ENCODE peak calls at places on chromosome 18, in seven cellular contexts. Z is ovary, I is upper lobe of right lung, A is osteoblast, Q is kidney, O is bronchial epithelial cell, M is Caco-2. U is an unnamed sample.

GRCh38 chr18:8675057-8675456 is 30.3 kb upstream of the MTCL1 start:
- DNase-seq in M (no peak), Z (no peak), A (no peak), I (no peak), Q (no peak), O (no peak), U (no peak)

GRCh38 chr18:35662293-35663062 is 80.9 kb downstream of the GALNT1 start:
- DNase-seq in O (no peak), A (no peak), I (no peak), M (no peak), Z (no peak), Q (no peak), U (no peak)

GRCh38 chr18:79071037-79071960 is 2.1 kb downstream of the ATP9B start:
- DNase-seq in I (no peak), Q (no peak), O (no peak), M (no peak), Z (no peak), A (no peak), U (no peak)

GRCh38 chr18:36493349-36494281 is 196.1 kb downstream of the FHOD3 start:
- DNase-seq in I (no peak), O (no peak), Q (no peak), A (no peak), M (peak; percentile 35), Z (no peak), U (no peak)

GRCh38 chr18:32896781-32897547 is 124.1 kb upstream of the KLHL14 start:
- DNase-seq in Z (no peak), Q (no peak), A (no peak), I (no peak), M (no peak), O (no peak), U (no peak)

GRCh38 chr18:74562775-74563174 is 28.5 kb downstream of the CNDP1 start:
- DNase-seq in O (no peak), I (no peak), Q (no peak), Z (no peak), M (no peak), A (no peak), U (no peak)

GRCh38 chr18:50879302-50880107 is 587 bp downstream of the ME2 start:
- DNase-seq in Z (no peak), I (peak; percentile 81), O (peak; percentile 34), M (no peak), A (peak; percentile 79), Q (no peak), U (peak; percentile 71)

GRCh38 chr18:23143059-23143831 is 8.0 kb downstream of the CABLES1 start:
- DNase-seq in O (peak; percentile 82), M (peak; percentile 48), Z (no peak), I (peak; percentile 78), Q (no peak), A (peak; percentile 69), U (peak; percentile 76)

GRCh38 chr18:41655074-41655473 is 300.0 kb upstream of the PIK3C3 start:
- DNase-seq in O (peak; percentile 62), A (no peak), M (no peak), I (no peak), Q (no peak), Z (no peak), U (no peak)

GRCh38 chr18:38369772-38370690 is 804.4 kb upstream of the CELF4 start:
- DNase-seq in A (no peak), M (no peak), Z (no peak), Q (no peak), I (no peak), O (peak; percentile 72), U (no peak)

GRCh38 chr18:58934933-58935577 is 70.4 kb downstream of the ZNF532 start:
- DNase-seq in A (no peak), Z (no peak), O (no peak), Q (no peak), I (no peak), M (no peak), U (no peak)
- H3K36me3 ChIP-seq in A (peaks cover 17% of the 10 kb centered on the region), Z (no peaks in the 10 kb centered on the region), O (peaks cover 8% of the 10 kb centered on the region), Q (peaks cover 5% of the 10 kb centered on the region), I (peaks cover 13% of the 10 kb centered on the region), M (no peaks in the 10 kb centered on the region), U (peaks cover 14% of the 10 kb centered on the region)

DNA sequence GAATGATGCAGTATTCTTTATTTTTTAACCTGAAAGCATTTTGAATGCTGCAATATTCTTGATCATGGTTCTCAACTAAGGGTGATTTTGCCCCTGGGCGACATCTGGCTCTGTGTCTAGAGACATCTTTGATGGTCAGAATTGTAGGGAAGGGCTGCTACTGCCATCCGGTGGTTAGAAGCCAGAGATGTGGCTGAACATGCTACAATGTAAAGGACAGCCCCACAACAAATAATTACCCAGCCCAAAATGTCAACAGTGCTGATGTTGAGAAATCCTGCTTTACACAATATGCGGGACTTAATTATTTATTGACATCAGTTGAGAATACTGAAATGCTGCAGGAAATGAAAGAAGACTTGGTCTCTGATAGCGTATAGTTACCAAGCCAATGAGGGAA is 37.5 kb upstream of the SERPINB2 start:
- DNase-seq in Q (no peak), O (peak; percentile 86), A (no peak), M (peak; percentile 30), I (no peak), Z (no peak), U (no peak)
- TF ChIP-seq CTCF in Q (no peak), O (peak; percentile 75), A (peak; percentile 60), M (no peak), I (peak; percentile 18), Z (no peak), U (peak; percentile 15)

DNA sequence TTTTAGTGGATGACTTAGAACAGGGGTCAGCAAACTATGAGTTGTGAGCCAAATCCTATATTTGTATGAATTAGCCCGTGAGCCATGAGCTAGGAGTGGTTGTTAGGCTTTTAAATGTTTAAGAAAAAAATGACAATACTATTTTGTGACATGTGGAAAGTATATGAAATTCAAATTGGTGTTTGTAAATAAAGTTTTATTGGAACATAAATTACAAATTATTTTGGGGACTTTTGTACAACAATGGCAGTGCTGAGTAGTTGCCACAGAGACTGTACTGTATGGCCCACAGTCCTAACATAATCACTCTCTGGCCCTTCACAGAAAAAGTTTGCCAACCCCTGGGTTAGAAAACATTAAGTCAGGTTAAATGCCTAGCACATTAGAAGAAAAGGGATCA is 26.1 kb downstream of the ADNP2 start:
- DNase-seq in Q (no peak), O (no peak), Z (no peak), A (no peak), M (no peak), I (no peak), U (no peak)
- H3K36me3 ChIP-seq in Q (peaks cover 56% of the 10 kb centered on the region), O (peaks cover 17% of the 10 kb centered on the region), Z (no peaks in the 10 kb centered on the region), A (peaks cover 60% of the 10 kb centered on the region), M (no peaks in the 10 kb centered on the region), I (peaks cover 60% of the 10 kb centered on the region), U (peaks cover 70% of the 10 kb centered on the region)

DNA sequence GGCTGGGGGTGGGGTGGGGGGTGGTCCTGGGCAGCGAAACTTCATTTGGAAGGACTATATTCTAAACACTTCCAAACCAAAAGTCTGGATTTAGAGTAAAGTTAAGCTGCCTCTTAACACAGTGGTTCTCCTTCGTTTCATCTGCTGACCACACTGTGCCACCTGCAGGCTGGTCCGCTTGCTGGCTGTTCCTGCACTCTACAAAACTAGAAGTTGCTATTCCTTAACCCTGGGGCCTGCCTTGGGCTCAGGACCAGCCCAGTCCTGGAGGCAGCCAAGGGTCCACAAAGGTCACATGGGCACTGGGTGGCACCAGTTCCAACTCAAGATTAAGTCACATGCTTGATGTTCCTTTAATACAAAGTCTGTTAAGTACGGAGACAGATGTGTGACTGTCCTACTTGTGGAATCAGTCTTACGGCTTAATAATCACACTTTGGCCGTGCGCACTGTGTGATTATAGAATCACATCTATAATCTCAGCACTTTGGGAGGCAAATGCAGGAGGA is 195.4 kb downstream of the FAM210A start:
- DNase-seq in M (no peak), Z (no peak), A (peak; percentile 74), I (no peak), O (peak; percentile 1), Q (no peak), U (peak; percentile 61)
- TF ChIP-seq CTCF in M (peak; percentile 14), Z (no peak), A (peak; percentile 53), I (peak; percentile 56), O (peak; percentile 9), Q (peak; percentile 55), U (peak; percentile 59)

DNA sequence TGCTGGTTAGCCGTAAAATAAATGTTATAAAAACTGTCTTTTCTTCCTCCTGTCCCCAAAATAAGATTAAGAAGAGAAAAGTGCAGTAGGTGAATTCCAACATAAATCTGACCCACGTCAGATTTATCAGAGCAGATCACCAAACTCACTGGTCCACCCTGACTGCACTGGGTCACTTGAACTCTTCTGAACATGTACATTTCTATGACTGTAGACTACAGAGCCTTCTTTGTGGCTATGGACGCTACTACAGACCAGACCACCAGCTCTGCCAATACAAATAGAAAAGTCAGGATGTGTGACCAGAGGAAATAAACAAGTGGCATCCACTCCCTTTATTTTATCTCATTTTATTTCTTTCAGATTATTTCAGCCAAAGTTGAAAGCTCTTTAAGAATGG is 11.6 kb downstream of the DSG2 start:
- DNase-seq in A (no peak), O (no peak), Q (no peak), M (no peak), Z (no peak), I (no peak), U (no peak)
- H3K36me3 ChIP-seq in A (no peaks in the 10 kb centered on the region), O (peaks cover 5% of the 10 kb centered on the region), Q (no peaks in the 10 kb centered on the region), M (no peaks in the 10 kb centered on the region), Z (no peaks in the 10 kb centered on the region), I (no peaks in the 10 kb centered on the region), U (no peaks in the 10 kb centered on the region)

GRCh38 chr18:49843131-49843530 is 29.8 kb upstream of the ACAA2 start:
- DNase-seq in O (no peak), I (no peak), A (no peak), Q (no peak), M (no peak), Z (no peak), U (no peak)

GRCh38 chr18:49842656-49843055 is 29.3 kb upstream of the ACAA2 start:
- DNase-seq in Z (no peak), A (no peak), Q (no peak), M (no peak), I (no peak), O (no peak), U (no peak)

GRCh38 chr18:49839012-49839411 is 25.7 kb upstream of the ACAA2 start:
- DNase-seq in Z (no peak), M (no peak), I (no peak), O (peak; percentile 99), Q (no peak), A (no peak), U (no peak)

GRCh38 chr18:49843778-49844625 is 30.7 kb upstream of the ACAA2 start:
- DNase-seq in Z (no peak), O (no peak), A (no peak), M (no peak), Q (no peak), I (no peak), U (no peak)

DNA sequence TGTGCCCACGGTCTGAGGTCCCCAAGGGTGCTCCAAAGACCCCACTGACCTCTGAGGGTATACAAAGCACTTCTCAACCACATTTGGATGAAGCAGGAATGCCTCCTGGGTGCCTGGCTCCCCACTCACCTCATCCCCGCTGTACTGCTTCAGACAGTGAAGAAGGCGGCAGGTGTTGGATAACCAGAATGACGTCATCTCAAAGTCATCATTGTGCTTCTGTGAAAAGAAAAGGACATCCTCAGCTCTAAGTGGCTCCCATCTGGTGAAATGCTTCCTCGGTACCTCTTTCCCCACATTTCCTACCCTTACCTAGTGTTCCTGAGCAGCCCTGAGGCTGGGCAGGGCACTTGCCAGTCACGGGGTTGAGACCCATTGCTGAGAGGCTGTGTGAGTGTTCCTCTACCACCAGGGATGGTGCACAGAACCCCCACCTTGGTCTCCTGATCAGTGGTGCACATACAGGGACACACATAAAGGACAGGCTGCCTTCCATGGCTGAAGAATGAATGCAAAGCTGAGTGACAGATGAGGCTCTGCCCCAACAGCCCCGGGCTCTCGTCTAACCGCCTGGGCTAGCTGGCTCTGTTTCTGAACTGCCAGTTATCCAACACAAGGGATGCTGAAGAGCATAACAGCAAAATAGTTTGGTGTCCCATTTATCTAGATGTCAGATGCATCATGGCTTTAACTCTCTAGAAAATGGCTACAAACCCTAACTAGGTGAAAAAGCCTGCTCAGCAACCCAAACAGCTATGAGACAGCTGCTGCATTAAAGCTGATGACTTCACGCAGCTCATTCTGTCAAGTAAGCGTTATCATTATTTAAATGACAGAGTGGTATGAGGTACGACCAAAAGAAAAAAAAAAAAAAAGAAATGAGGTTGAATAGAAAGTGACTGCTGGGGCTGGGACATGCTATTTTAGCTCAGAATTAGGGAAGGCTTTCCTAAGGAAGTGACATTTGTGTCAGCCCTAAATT is 28.2 kb upstream of the ACAA2 start:
- DNase-seq in O (no peak), M (no peak), I (no peak), Z (no peak), A (no peak), Q (no peak), U (no peak)
- TF ChIP-seq CTCF in O (no peak), M (no peak), I (no peak), Z (no peak), A (no peak), Q (no peak), U (no peak)